ENCODE peak calls at places on chromosomes 11 and 22, in six cellular contexts. J is lung, X is lower lobe of right lung, T is HCT116, Y is mesendoderm, G is colonic mucosa. I is an unnamed sample. For H3K36me3 and H3K27me3, the result is how much of the 10 kb centered on the place peaks cover.

GRCh38 chr11:66345316-66345649 is 379 bp upstream of the BRMS1 start:
- DNase-seq in J (no peak), X (no peak), G (no peak), Y (no peak), T (no peak), I (no peak)

GRCh38 chr11:115699326-115699725 is 195.1 kb upstream of the CADM1 start:
- DNase-seq in X (no peak), G (no peak), T (no peak), Y (no peak), J (no peak), I (no peak)

GRCh38 chr11:69297225-69297925 is 3.4 kb downstream of the MYEOV start:
- DNase-seq in Y (peak), J (peak), T (peak), G (peak), X (peak), I (peak)

GRCh38 chr22:30086496-30086895 is 6.2 kb downstream of the HORMAD2 start:
- DNase-seq in G (no peak), X (no peak), J (no peak), T (no peak), Y (no peak), I (no peak)

GRCh38 chr11:127644366-127644765 is 643.8 kb upstream of the KIRREL3 start:
- DNase-seq in T (no peak), X (no peak), J (no peak), Y (no peak), G (no peak), I (no peak)

GRCh38 chr11:37914859-37915258 is 1316.8 kb upstream of the RAG2 start:
- DNase-seq in T (no peak), X (no peak), Y (no peak), J (no peak), G (no peak), I (no peak)

GRCh38 chr11:124069429-124070401 is 28.6 kb upstream of the OR10G7 start:
- DNase-seq in X (peak), T (peak), Y (peak), G (peak), J (peak), I (peak)

GRCh38 chr11:129533395-129533794 is 157.7 kb downstream of the BARX2 start:
- DNase-seq in T (no peak), G (no peak), Y (no peak), X (no peak), J (no peak), I (no peak)

GRCh38 chr11:111455291-111456085 is 56.7 kb downstream of the BTG4 start:
- DNase-seq in X (no peak), G (no peak), J (no peak), Y (no peak), T (no peak), I (no peak)

GRCh38 chr11:9489366-9489765 is 28.6 kb downstream of the ZNF143 start:
- DNase-seq in Y (no peak), X (no peak), J (no peak), T (no peak), G (no peak), I (no peak)

GRCh38 chr11:65351511-65351910 is 3.0 kb upstream of the TIGD3 start:
- DNase-seq in J (no peak), G (no peak), T (no peak), X (no peak), Y (no peak), I (no peak)

GRCh38 chr11:77876045-77876444 is 55.1 kb downstream of the AAMDC start:
- DNase-seq in X (no peak), T (no peak), J (no peak), Y (no peak), G (no peak), I (peak)

GRCh38 chr11:121655481-121656332 is 202.9 kb upstream of the SORL1-AS1 start:
- DNase-seq in X (peak), T (peak), Y (peak), G (peak), J (peak), I (peak)

DNA sequence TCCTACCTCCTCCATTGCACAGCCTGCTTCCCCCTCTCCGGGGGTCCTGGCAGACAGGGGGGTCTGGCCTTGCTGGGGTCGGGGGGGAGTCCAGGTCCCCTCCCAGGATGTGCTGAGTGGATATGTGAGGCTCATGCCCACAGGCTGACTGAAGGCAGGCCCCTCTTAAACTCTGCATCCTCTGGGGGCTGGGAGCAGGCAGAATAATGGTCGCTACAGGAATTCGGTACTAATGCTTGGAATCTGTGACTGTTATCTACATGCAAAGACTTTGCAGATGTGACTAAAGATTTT is 1.6 kb upstream of the SUN2 start:
- DNase-seq in Y (peak), J (no peak), G (no peak), T (no peak), X (no peak), I (no peak)
- H3K4me3 ChIP-seq in Y (no peak), J (no peak), G (no peak), T (no peak), X (peak), I (no peak)

GRCh38 chr22:40791241-40791640 is 27.9 kb downstream of the SLC25A17 start:
- DNase-seq in J (no peak), T (no peak), G (no peak), Y (no peak), X (no peak), I (no peak)

GRCh38 chr22:40792451-40792850 is 26.7 kb downstream of the SLC25A17 start:
- DNase-seq in T (no peak), X (no peak), J (no peak), G (no peak), Y (no peak), I (no peak)

GRCh38 chr22:40789131-40789530 is 30.0 kb downstream of the SLC25A17 start:
- DNase-seq in X (no peak), Y (no peak), G (no peak), J (no peak), T (no peak), I (no peak)
- H3K36me3 ChIP-seq in X (under half), Y (under half), G (under half), J (under half), T (under half), I (under half)

GRCh38 chr22:49962012-49962750 is 1.6 kb downstream of the PIM3 start:
- DNase-seq in G (peak), T (no peak), J (peak), Y (peak), X (peak), I (peak)
- H3K27me3 ChIP-seq in G (under half), T (under half), J (under half), Y (under half), X (under half), I (under half)

GRCh38 chr11:87076260-87076783 is 38.6 kb downstream of the TMEM135 start:
- DNase-seq in T (no peak), Y (no peak), G (no peak), X (no peak), J (no peak), I (no peak)

GRCh38 chr11:87081358-87081757 is 43.6 kb downstream of the TMEM135 start:
- DNase-seq in T (no peak), J (no peak), X (no peak), G (no peak), Y (no peak), I (no peak)

GRCh38 chr11:87082590-87082989 is 44.9 kb downstream of the TMEM135 start:
- DNase-seq in G (no peak), X (no peak), T (no peak), Y (no peak), J (no peak), I (no peak)

GRCh38 chr11:87072787-87073186 is 35.1 kb downstream of the TMEM135 start:
- DNase-seq in G (no peak), J (no peak), T (no peak), X (no peak), Y (no peak), I (no peak)

DNA sequence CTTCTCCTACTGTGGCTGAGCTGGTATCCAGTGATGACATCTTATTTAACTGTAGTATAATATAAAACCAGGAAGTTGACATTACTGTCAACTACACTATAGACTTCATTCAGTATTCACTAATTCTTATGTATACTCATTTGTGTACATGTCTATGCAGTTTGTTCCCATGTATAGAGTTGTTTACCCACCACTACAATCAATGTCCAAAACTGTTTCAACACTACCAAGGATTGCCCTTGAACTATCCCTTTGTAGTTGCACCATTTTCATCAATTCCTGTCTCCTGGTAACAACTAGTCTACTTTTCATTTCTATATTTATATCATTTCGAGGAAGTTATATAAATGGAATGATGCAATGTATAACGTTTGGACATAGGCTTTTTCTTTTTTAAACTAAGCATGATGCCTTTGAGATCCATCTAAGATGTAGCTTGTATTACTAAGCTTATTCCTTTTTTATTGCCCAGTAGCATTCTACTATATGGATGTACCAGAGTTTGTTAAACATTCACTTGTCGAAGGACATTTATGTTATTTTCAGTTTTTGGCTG is 39.2 kb downstream of the TMEM135 start:
- DNase-seq in Y (no peak), G (no peak), J (no peak), T (no peak), X (no peak), I (no peak)
- H3K4me3 ChIP-seq in Y (no peak), G (no peak), J (no peak), T (no peak), X (no peak), I (no peak)

GRCh38 chr11:73359930-73360742 is 16.1 kb upstream of the RELT start:
- DNase-seq in Y (peak), J (no peak), X (no peak), G (no peak), T (no peak), I (peak)

GRCh38 chr11:73360743-73361369 is 15.3 kb upstream of the RELT start:
- DNase-seq in G (no peak), X (no peak), Y (no peak), T (no peak), J (no peak), I (no peak)

GRCh38 chr11:73361953-73362776 is 14.0 kb upstream of the RELT start:
- DNase-seq in Y (peak), J (no peak), X (no peak), G (no peak), T (peak), I (peak)

GRCh38 chr11:73365352-73366264 is 10.6 kb upstream of the RELT start:
- DNase-seq in G (no peak), T (no peak), Y (no peak), X (no peak), J (no peak), I (no peak)

DNA sequence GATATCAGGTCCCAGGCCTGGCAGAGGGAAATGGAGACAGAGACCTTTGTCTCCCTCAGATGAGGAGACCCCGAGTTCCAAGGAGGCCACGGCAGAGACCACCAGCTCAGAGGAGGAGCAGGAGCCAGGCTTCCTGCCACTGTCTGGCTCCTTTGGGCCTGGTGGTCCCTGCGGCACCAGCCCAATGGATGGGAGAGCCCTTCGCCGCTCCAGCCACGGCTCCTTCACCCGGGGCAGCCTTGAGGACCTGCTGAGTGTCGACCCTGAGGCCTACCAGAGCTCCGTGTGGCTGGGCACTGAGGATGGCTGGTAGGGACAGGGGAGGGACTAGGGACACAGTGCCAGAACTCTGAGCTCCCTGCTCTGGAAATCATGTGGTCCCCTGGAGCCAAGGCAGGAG is 13.1 kb upstream of the RELT start:
- DNase-seq in J (no peak), Y (no peak), X (no peak), G (no peak), T (no peak), I (no peak)
- H3K36me3 ChIP-seq in J (half or more), Y (under half), X (half or more), G (under half), T (under half), I (under half)

I was measured in H7.